ENCODE peak calls at places on chromosomes 6 and 20, in nine cellular contexts. Z is right lobe of liver; K is T-cell; G is RPMI7951; I is suprapubic skin; C is foreskin fibroblast; J is CD4-positive, alpha-beta memory T cell; Q is GM13977; U is NCI-H2171 treated with DMSO at 0.1 percent for 48 hours. P is an unnamed sample.

GRCh38 chr20:38985603-38986170 is 23.5 kb downstream of the DHX35 start:
- DNase-seq in Z (no peak), K (no peak), G (peak), I (no peak), C (peak), J (no peak), Q (peak), U (no peak), P (peak)

GRCh38 chr6:129353067-129353466 is 356.9 kb downstream of the ARHGAP18 start:
- DNase-seq in Z (no peak), K (no peak), G (peak), I (no peak), C (no peak), J (no peak), Q (no peak), U (no peak), P (no peak)

GRCh38 chr20:23245553-23246128 is 105.0 kb upstream of the NXT1 start:
- DNase-seq in Z (peak), K (no peak), G (peak), I (peak), C (no peak), J (no peak), Q (peak), U (no peak), P (no peak)

GRCh38 chr6:163427498-163428254 is 13.2 kb downstream of the QKI start:
- DNase-seq in Z (no peak), K (no peak), G (peak), I (no peak), C (peak), J (peak), Q (no peak), U (peak), P (no peak)

GRCh38 chr20:10720550-10720949 is 46.8 kb upstream of the JAG1 start:
- DNase-seq in Z (no peak), K (no peak), G (no peak), I (no peak), C (no peak), J (no peak), Q (no peak), U (peak), P (no peak)

GRCh38 chr6:167153523-167153959 is 4.2 kb downstream of the GPR31 start:
- DNase-seq in Z (no peak), K (no peak), G (peak), I (no peak), C (no peak), J (no peak), Q (peak), U (no peak), P (peak)

GRCh38 chr6:7195330-7196018 is 87.7 kb downstream of the RREB1 start:
- DNase-seq in Z (no peak), K (no peak), G (no peak), I (no peak), C (no peak), J (no peak), Q (no peak), U (no peak), P (no peak)

GRCh38 chr6:5446362-5447075 is 185.2 kb downstream of the FARS2 start:
- DNase-seq in Z (no peak), K (no peak), G (no peak), I (no peak), C (no peak), J (no peak), Q (peak), U (no peak), P (no peak)

GRCh38 chr6:149563203-149563927 is 2.8 kb upstream of the GINM1 start:
- DNase-seq in Z (no peak), K (no peak), G (peak), I (no peak), C (peak), J (no peak), Q (no peak), U (no peak), P (no peak)

P was measured in MM.1S.